ENCODE peak calls at places on chromosome 4, in four cellular contexts. O is HEK293T, B is K562, Z is GM12878. F is an unnamed sample.

GRCh38 chr4:20219526-20219925 is 32.2 kb upstream of the SLIT2 start:
- DNase-seq in Z (no peak), O (no peak), B (no peak), F (no peak)

GRCh38 chr4:148170408-148171385 is 271.5 kb downstream of the NR3C2 start:
- DNase-seq in B (no peak), O (no peak), Z (no peak), F (no peak)

GRCh38 chr4:128757712-128758111 is 51.8 kb upstream of the JADE1 start:
- DNase-seq in Z (no peak), O (peak; percentile 16), B (no peak), F (no peak)

GRCh38 chr4:169604131-169604900 is 8.1 kb downstream of the NEK1 start:
- DNase-seq in Z (no peak), B (peak; percentile 76), O (no peak), F (no peak)

GRCh38 chr4:95465010-95465409 is 83.8 kb downstream of the UNC5C start:
- DNase-seq in O (peak; percentile 12), Z (no peak), B (no peak), F (no peak)

GRCh38 chr4:110055014-110055768 is 142.5 kb downstream of the EGF start:
- DNase-seq in Z (peak; percentile 80), B (no peak), O (no peak), F (peak; percentile 34)

GRCh38 chr4:181897935-181898334 is 345.3 kb upstream of the TENM3 start:
- DNase-seq in Z (no peak), B (no peak), O (no peak), F (no peak)

GRCh38 chr4:41590591-41590990 is 52.6 kb downstream of the LIMCH1 start:
- DNase-seq in B (no peak), O (no peak), Z (no peak), F (no peak)

GRCh38 chr4:16772366-16772850 is 126.0 kb downstream of the LDB2 start:
- DNase-seq in B (no peak), Z (no peak), O (no peak), F (no peak)

GRCh38 chr4:35252866-35253265 is 991.4 kb downstream of the ARAP2 start:
- DNase-seq in B (no peak), Z (no peak), O (no peak), F (no peak)
- TF ChIP-seq TARDBP in B (no peak), Z (no peak), O (no peak), F (no peak)

DNA sequence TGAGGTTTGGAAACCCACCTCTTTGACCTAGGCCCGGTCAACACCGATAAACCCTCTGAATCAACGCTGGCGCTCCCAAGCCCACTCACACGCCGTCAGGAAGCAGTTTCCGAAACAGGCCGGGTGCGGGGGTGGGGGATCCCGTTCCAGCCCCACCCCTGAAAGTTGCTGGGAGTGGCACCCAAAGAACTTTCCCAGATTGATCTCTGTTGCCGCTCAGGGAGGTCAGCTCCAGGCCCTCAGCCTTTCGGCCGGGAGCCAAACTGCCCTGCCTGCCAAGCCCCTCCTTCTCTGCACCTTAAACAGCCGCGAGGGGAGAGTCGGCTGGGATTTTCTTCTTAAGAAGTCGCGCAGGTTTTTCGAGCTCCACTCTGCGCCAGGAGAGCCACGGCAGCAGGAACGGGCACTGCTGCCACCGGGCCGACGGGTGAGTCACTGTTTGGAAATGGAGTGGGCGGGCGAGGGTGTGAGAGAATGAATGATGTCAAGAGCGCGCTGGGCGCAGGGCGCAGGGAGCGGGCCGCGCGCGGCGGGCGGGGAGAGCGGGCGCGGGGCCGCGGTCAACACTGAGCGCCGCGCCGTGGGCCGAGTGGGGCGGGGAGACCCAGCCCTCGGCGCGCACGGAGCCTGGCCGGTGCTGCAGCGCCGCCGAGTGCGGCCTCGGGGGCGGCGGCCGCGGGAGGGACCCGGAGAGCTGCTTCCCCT is at the start of gene SGMS2:
- DNase-seq in Z (no peak), B (peak; percentile 16), O (peak; percentile 61), F (peak; percentile 55)
- TF ChIP-seq SP1 in Z (no peak), B (no peak), O (no peak), F (no peak)

DNA sequence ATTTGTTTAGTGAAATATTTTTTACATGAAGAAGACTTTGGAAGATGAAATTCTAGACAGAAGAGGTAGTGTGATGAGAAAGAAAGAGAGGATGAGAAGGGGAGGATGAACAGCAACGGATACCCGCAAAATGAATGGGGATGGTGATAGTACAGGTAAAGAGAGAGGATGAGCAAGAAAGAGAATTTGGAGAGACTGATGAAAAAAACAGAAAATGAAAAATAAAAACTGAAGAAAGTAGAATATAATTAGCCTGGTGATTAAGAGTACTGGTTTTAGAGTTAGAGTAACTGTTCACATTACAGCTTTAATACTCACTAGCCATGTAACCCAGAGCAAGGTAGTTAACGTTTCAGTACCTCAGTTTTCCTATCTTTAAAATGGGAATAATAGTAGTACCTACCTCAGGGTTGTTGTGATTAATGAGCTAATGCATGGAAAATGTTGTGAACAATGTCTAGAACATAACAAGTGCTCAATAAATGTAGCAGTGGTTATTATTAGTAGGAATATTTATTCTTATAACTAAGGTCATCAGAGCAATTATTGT is 54.9 kb upstream of the ANTXR2 start:
- DNase-seq in Z (no peak), O (no peak), B (no peak), F (no peak)
- TF ChIP-seq TARDBP in Z (no peak), O (no peak), B (no peak), F (no peak)

GRCh38 chr4:52638717-52639116 is 20.4 kb downstream of the USP46 start:
- DNase-seq in B (no peak), Z (no peak), O (no peak), F (no peak)

GRCh38 chr4:52643846-52644245 is 15.3 kb downstream of the USP46 start:
- DNase-seq in O (no peak), B (no peak), Z (no peak), F (peak; percentile 34)

GRCh38 chr4:52640808-52641595 is 18.1 kb downstream of the USP46 start:
- DNase-seq in B (no peak), O (no peak), Z (no peak), F (no peak)

GRCh38 chr4:52643190-52643589 is 15.9 kb downstream of the USP46 start:
- DNase-seq in B (no peak), Z (no peak), O (no peak), F (no peak)

DNA sequence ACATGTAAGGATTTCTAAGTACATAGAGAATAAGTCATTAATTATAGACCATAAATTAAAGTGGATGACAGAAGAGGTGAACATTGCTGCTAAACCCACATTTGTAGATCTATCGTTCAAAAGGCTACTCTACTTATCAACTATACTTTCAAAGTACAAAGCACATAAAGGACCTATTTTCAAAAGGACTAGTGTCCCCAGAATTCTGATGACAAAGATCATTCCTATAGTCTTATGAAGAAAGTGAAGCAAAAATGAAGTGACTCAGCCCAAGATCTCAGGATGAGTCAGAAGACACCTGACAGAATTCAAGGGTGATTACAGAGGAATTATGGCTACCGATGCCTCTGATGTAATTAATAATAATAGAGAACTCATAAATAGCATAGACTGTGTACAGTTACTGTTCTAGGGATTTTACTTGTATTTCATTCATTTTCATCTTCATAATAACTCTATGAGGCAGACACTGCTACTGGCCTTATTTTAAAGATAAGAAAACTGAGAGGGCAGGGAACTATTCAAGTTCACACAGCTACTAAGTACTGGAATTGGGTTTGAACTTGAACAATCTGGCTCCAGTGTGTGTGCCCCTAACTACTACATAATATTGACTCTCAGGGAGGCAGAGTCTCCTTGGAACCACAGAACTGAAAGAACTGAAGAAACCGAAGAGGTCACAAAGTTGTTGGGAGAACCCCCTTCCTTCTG is 17.1 kb downstream of the USP46 start:
- DNase-seq in O (no peak), B (no peak), Z (peak; percentile 67), F (no peak)
- TF ChIP-seq SP1 in O (no peak), B (no peak), Z (no peak), F (no peak)

GRCh38 chr4:161828061-161828460 is 335.7 kb downstream of the FSTL5 start:
- DNase-seq in O (no peak), Z (no peak), B (no peak), F (no peak)
- TF ChIP-seq TARDBP in O (no peak), Z (no peak), B (no peak), F (no peak)

GRCh38 chr4:151721466-151721865 is 39.3 kb downstream of the GATB start:
- DNase-seq in Z (no peak), O (peak; percentile 19), B (no peak), F (no peak)
- TF ChIP-seq SP1 in Z (no peak), O (no peak), B (no peak), F (no peak)

GRCh38 chr4:183320211-183321068 is at the start of gene CLDN22:
- DNase-seq in B (no peak), Z (no peak), O (no peak), F (peak; percentile 47)
- TF ChIP-seq TARDBP in B (no peak), Z (no peak), O (no peak), F (no peak)